ENCODE peak calls at places on chromosome 12, in five cellular contexts. Z, R, P, C and D are unnamed samples.

GRCh38 chr12:4024701-4025419 is 151.7 kb upstream of the PARP11 start:
- DNase-seq in Z (no peak), P (no peak), R (peak), C (no peak), D (no peak)

GRCh38 chr12:75943730-75944096 is 87.9 kb downstream of the PHLDA1 start:
- DNase-seq in Z (no peak), C (no peak), P (no peak), R (no peak), D (peak)

GRCh38 chr12:67358686-67359374 is 89.7 kb downstream of the CAND1 start:
- DNase-seq in Z (no peak), R (no peak), C (no peak), P (no peak), D (no peak)

GRCh38 chr12:27812502-27812901 is 32.5 kb upstream of the MANSC4 start:
- DNase-seq in C (no peak), R (no peak), P (no peak), Z (no peak), D (no peak)

GRCh38 chr12:109310247-109311125 is 1.4 kb upstream of the FOXN4 start:
- DNase-seq in R (peak), P (no peak), C (no peak), Z (peak), D (no peak)

GRCh38 chr12:6461401-6462233 is 8.9 kb downstream of the VAMP1 start:
- DNase-seq in Z (no peak), C (no peak), R (no peak), P (peak), D (no peak)

GRCh38 chr12:60106207-60106606 is 510.4 kb downstream of the SLC16A7 start:
- DNase-seq in P (no peak), C (no peak), Z (no peak), R (no peak), D (peak)

GRCh38 chr12:30187426-30187825 is 403.7 kb upstream of the TMTC1 start:
- DNase-seq in C (no peak), Z (no peak), P (no peak), R (no peak), D (no peak)

GRCh38 chr12:68240975-68241374 is 12.4 kb downstream of the IL22 start:
- DNase-seq in C (no peak), R (no peak), P (peak), Z (no peak), D (no peak)

GRCh38 chr12:46219892-46220655 is 48.8 kb downstream of the SLC38A1 start:
- DNase-seq in P (no peak), Z (no peak), C (peak), R (no peak), D (no peak)

GRCh38 chr12:108634225-108634795 is 616 bp upstream of the SELPLG start:
- DNase-seq in C (no peak), Z (no peak), P (no peak), R (no peak), D (no peak)

GRCh38 chr12:47770086-47770726 is 2.8 kb upstream of the SLC48A1 start:
- DNase-seq in R (no peak), C (no peak), P (no peak), Z (no peak), D (no peak)

GRCh38 chr12:123150273-123150803 is 552 bp downstream of the PITPNM2 start:
- DNase-seq in C (no peak), P (no peak), R (no peak), Z (peak), D (peak)

GRCh38 chr12:9590441-9590840 is 17.3 kb downstream of the KLRB1 start:
- DNase-seq in P (no peak), Z (no peak), C (no peak), R (no peak), D (no peak)

GRCh38 chr12:64088431-64089349 is 133.4 kb downstream of the KICS2 start:
- DNase-seq in R (no peak), P (no peak), C (peak), Z (peak), D (no peak)

GRCh38 chr12:113747048-113747447 is 219.1 kb downstream of the RBM19 start:
- DNase-seq in C (no peak), Z (no peak), R (no peak), P (no peak), D (no peak)

GRCh38 chr12:122137681-122138080 is 36.3 kb downstream of the IL31 start:
- DNase-seq in C (no peak), P (no peak), R (peak), Z (no peak), D (peak)

GRCh38 chr12:31517994-31518393 is 72.9 kb downstream of the DENND5B start:
- DNase-seq in R (no peak), Z (no peak), C (no peak), P (no peak), D (no peak)

GRCh38 chr12:4648099-4648498 is 752 bp downstream of the AKAP3 start:
- DNase-seq in P (no peak), C (no peak), Z (no peak), R (no peak), D (no peak)

GRCh38 chr12:12859690-12860089 is 31.7 kb upstream of the GPRC5A start:
- DNase-seq in P (no peak), Z (no peak), C (no peak), R (no peak), D (no peak)

GRCh38 chr12:55972045-55972843 is 1.6 kb upstream of the RAB5B start:
- DNase-seq in C (no peak), P (no peak), R (no peak), Z (no peak), D (peak)

GRCh38 chr12:100381379-100381778 is 24.5 kb downstream of the SLC17A8 start:
- DNase-seq in Z (no peak), C (no peak), P (no peak), R (no peak), D (no peak)

GRCh38 chr12:53190108-53190729 is 9.5 kb upstream of the CSAD start:
- DNase-seq in P (no peak), C (peak), Z (peak), R (peak), D (peak)

GRCh38 chr12:49505672-49506071 is 33.2 kb upstream of the KCNH3 start:
- DNase-seq in P (no peak), C (no peak), Z (no peak), R (no peak), D (no peak)

GRCh38 chr12:74119811-74120362 is 417.7 kb upstream of the ATXN7L3B start:
- DNase-seq in R (no peak), P (no peak), C (no peak), Z (no peak), D (no peak)

GRCh38 chr12:50734409-50735263 is 29.3 kb upstream of the ATF1 start:
- DNase-seq in Z (peak), P (no peak), C (peak), R (peak), D (peak)

GRCh38 chr12:71160585-71160984 is 2.8 kb upstream of the TSPAN8 start:
- DNase-seq in R (no peak), Z (no peak), P (no peak), C (no peak), D (no peak)

GRCh38 chr12:89238593-89238992 is 113.7 kb downstream of the DUSP6 start:
- DNase-seq in C (no peak), Z (no peak), P (no peak), R (no peak), D (no peak)

GRCh38 chr12:4278582-4278939 is 5.0 kb downstream of the CCND2 start:
- DNase-seq in R (peak), Z (no peak), C (no peak), P (no peak), D (no peak)

GRCh38 chr12:123512838-123513665 is 20.5 kb downstream of the RILPL1 start:
- DNase-seq in R (no peak), P (no peak), Z (no peak), C (no peak), D (no peak)

GRCh38 chr12:115147916-115148315 is 463.9 kb upstream of the TBX3 start:
- DNase-seq in R (no peak), Z (no peak), C (no peak), P (no peak), D (no peak)

GRCh38 chr12:115140981-115141380 is 457.0 kb upstream of the TBX3 start:
- DNase-seq in C (no peak), R (no peak), Z (no peak), P (no peak), D (no peak)

GRCh38 chr12:115146453-115146852 is 462.5 kb upstream of the TBX3 start:
- DNase-seq in Z (no peak), C (no peak), R (no peak), P (no peak), D (no peak)

GRCh38 chr12:115149279-115149678 is 465.3 kb upstream of the TBX3 start:
- DNase-seq in R (no peak), C (no peak), Z (no peak), P (no peak), D (no peak)

GRCh38 chr12:115144425-115144824 is 460.4 kb upstream of the TBX3 start:
- DNase-seq in Z (no peak), C (no peak), P (no peak), R (no peak), D (no peak)
- TF ChIP-seq JUND in Z (no peak), C (no peak), P (no peak), R (no peak), D (no peak)

DNA sequence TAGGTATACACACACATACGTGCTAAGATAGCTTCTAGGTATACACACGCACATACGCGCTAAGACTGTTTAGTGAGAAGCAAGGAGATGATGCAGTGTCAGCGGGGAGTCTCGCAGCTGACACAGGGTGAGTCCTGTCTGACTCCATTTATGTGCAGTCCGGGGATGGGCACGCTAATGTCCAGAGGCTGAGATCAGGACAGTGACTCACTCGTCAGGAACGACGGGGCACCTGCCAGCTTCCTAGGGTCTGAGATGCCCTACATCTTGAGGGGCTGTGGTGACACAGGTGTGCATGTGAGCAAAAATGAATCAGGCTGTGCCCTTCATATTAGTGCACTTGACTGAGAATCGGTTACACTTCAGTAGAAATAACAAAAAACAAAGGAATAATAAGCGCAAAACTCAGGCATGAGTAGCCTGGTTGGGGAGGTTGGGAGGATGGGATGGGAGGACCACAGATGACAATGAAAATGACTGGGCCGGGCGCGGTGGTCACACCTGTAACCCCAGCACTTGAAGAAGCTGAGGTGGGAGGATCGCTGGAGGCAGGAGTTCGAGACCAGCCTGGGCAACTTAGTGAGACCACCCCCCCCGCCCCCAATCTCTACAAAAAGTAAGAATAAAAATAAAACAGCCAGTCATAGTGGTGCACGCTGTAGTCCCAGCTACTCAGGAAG is 29.1 kb upstream of the ULK1 start:
- DNase-seq in P (no peak), C (peak), Z (peak), R (no peak), D (no peak)
- TF ChIP-seq JUND in P (no peak), C (peak), Z (no peak), R (no peak), D (no peak)

GRCh38 chr12:85277900-85278597 is 2.0 kb upstream of the ALX1 start:
- DNase-seq in P (no peak), Z (no peak), R (no peak), C (no peak), D (no peak)

GRCh38 chr12:85280138-85280983 is at the start of gene ALX1:
- DNase-seq in R (peak), P (no peak), Z (peak), C (no peak), D (peak)

GRCh38 chr12:85278598-85279448 is 1.2 kb upstream of the ALX1 start:
- DNase-seq in R (peak), Z (no peak), P (no peak), C (no peak), D (no peak)

GRCh38 chr12:85280984-85281946 is 1.2 kb downstream of the ALX1 start:
- DNase-seq in R (no peak), C (no peak), P (no peak), Z (no peak), D (no peak)

DNA sequence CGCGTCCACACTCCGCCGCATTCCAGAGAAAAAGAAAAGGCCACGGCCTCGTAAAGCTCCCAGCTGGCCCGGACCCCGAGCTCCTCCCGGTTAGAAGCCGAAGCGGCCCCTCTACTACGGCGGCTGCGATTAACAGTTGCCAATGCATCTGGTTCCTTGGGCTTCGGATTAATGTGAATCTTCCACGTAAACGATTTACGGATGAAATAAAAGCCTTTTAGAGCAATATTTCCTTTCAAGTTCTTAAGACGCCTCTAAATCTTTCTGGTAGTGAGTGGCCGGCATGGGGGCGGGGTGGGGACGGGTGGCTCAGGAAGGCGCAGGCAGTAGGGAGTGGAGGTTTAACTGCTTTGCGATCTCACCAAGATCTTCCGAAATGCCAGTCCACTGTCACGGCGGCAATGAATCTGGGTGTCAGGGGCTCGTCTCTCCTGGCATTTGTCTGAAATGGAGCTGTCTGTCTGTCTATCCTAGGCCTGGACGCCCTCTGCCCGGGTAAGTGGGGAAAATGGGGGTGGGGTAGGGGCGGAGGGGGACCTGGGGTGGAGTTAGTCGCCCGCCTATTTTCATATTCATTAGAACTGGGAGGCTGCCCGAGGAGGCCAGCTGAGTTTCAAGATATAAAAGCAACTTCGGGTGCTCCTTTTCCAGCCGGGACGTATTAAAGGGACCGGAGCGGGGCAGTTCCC is 427 bp upstream of the ALX1 start:
- DNase-seq in P (no peak), C (no peak), Z (peak), R (peak), D (no peak)
- TF ChIP-seq JUND in P (no peak), C (no peak), Z (no peak), R (no peak), D (no peak)

DNA sequence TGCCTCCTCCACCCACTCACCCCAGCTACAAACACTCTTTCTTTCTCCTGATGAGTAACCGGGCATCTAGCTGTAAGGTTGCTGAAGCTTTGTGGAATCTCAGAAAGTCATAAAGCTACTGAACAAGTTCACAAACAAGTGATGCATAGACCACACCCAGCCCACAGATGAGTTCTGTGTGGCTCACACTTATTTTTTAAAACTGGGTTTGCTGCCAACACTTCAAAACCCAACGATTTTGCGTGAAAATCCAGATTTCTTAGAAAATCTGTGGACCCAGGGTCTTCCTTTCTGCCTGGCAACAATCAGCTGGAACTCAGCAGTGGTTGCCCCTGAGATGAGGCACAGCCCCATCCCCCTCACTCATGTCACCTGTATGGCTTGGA is 96.1 kb downstream of the APAF1 start:
- DNase-seq in R (no peak), P (no peak), Z (no peak), C (no peak), D (no peak)
- TF ChIP-seq JUND in R (no peak), P (no peak), Z (no peak), C (no peak), D (no peak)